ENCODE peak calls at places on chromosome 6, in nine cellular contexts. One of them, this sample, is unnamed.
A peak's percentile ranks its signal among the peaks of the same experiment; 100 is the strongest.

GRCh38 chr6:107069631-107070548 is 41.9 kb downstream of the MTRES1 start:
- DNase-seq in mesothelial cell of epicardium: no peak
- DNase-seq in PC-3: no peak
- DNase-seq in H9: no peak
- DNase-seq in upper lobe of right lung: no peak
- DNase-seq in stomach: no peak
- DNase-seq in progenitor cell of endocrine pancreas: no peak
- DNase-seq in fibroblast of mammary gland: no peak
- DNase-seq in brain microvascular endothelial cell: no peak
- DNase-seq in this sample: no peak

GRCh38 chr6:37280162-37280895 is 22.4 kb upstream of the TMEM217 start:
- DNase-seq in mesothelial cell of epicardium: no peak
- DNase-seq in PC-3: no peak
- DNase-seq in H9: no peak
- DNase-seq in upper lobe of right lung: no peak
- DNase-seq in stomach: no peak
- DNase-seq in progenitor cell of endocrine pancreas: no peak
- DNase-seq in fibroblast of mammary gland: no peak
- DNase-seq in brain microvascular endothelial cell: no peak
- DNase-seq in this sample: no peak

GRCh38 chr6:17233531-17233930 is 47.6 kb upstream of the RBM24 start:
- DNase-seq in mesothelial cell of epicardium: no peak
- DNase-seq in PC-3: peak; percentile 28
- DNase-seq in H9: no peak
- DNase-seq in upper lobe of right lung: no peak
- DNase-seq in stomach: no peak
- DNase-seq in progenitor cell of endocrine pancreas: no peak
- DNase-seq in fibroblast of mammary gland: peak; percentile 57
- DNase-seq in brain microvascular endothelial cell: peak; percentile 61
- DNase-seq in this sample: no peak

GRCh38 chr6:96675617-96676016 is 112.7 kb downstream of the FHL5 start:
- DNase-seq in mesothelial cell of epicardium: no peak
- DNase-seq in PC-3: no peak
- DNase-seq in H9: no peak
- DNase-seq in upper lobe of right lung: no peak
- DNase-seq in stomach: no peak
- DNase-seq in progenitor cell of endocrine pancreas: no peak
- DNase-seq in fibroblast of mammary gland: no peak
- DNase-seq in brain microvascular endothelial cell: no peak
- DNase-seq in this sample: no peak

GRCh38 chr6:30490031-30490876 is 945 bp downstream of the HLA-E start:
- DNase-seq in mesothelial cell of epicardium: peak; percentile 67
- DNase-seq in PC-3: peak; percentile 57
- DNase-seq in H9: peak; percentile 83
- DNase-seq in upper lobe of right lung: peak; percentile 89
- DNase-seq in stomach: peak; percentile 77
- DNase-seq in progenitor cell of endocrine pancreas: peak; percentile 35
- DNase-seq in fibroblast of mammary gland: peak; percentile 51
- DNase-seq in brain microvascular endothelial cell: peak; percentile 48
- DNase-seq in this sample: peak; percentile 63

GRCh38 chr6:42339991-42340401 is 111.7 kb downstream of the TRERF1 start:
- DNase-seq in mesothelial cell of epicardium: no peak
- DNase-seq in PC-3: peak; percentile 64
- DNase-seq in H9: no peak
- DNase-seq in upper lobe of right lung: no peak
- DNase-seq in stomach: no peak
- DNase-seq in progenitor cell of endocrine pancreas: no peak
- DNase-seq in fibroblast of mammary gland: peak; percentile 30
- DNase-seq in brain microvascular endothelial cell: no peak
- DNase-seq in this sample: no peak

GRCh38 chr6:46491201-46491788 is at the start of gene RCAN2:
- DNase-seq in mesothelial cell of epicardium: peak; percentile 65
- DNase-seq in PC-3: peak; percentile 36
- DNase-seq in H9: peak; percentile 91
- DNase-seq in upper lobe of right lung: peak; percentile 85
- DNase-seq in stomach: peak; percentile 59
- DNase-seq in progenitor cell of endocrine pancreas: peak; percentile 59
- DNase-seq in fibroblast of mammary gland: peak; percentile 46
- DNase-seq in brain microvascular endothelial cell: peak; percentile 41
- DNase-seq in this sample: peak; percentile 66

GRCh38 chr6:108114861-108115597 is 40.5 kb upstream of the OSTM1 start:
- DNase-seq in mesothelial cell of epicardium: peak; percentile 70
- DNase-seq in PC-3: peak; percentile 34
- DNase-seq in H9: peak; percentile 78
- DNase-seq in upper lobe of right lung: peak; percentile 83
- DNase-seq in stomach: no peak
- DNase-seq in progenitor cell of endocrine pancreas: peak; percentile 32
- DNase-seq in fibroblast of mammary gland: peak; percentile 67
- DNase-seq in brain microvascular endothelial cell: peak; percentile 59
- DNase-seq in this sample: peak; percentile 54

GRCh38 chr6:102853249-102853955 is 1459.9 kb downstream of the GRIK2 start:
- DNase-seq in mesothelial cell of epicardium: no peak
- DNase-seq in PC-3: peak; percentile 39
- DNase-seq in H9: no peak
- DNase-seq in upper lobe of right lung: no peak
- DNase-seq in stomach: no peak
- DNase-seq in progenitor cell of endocrine pancreas: no peak
- DNase-seq in fibroblast of mammary gland: no peak
- DNase-seq in brain microvascular endothelial cell: no peak
- DNase-seq in this sample: no peak

GRCh38 chr6:132725947-132726607 is 12.2 kb upstream of the VNN1 start:
- DNase-seq in mesothelial cell of epicardium: no peak
- DNase-seq in PC-3: no peak
- DNase-seq in H9: no peak
- DNase-seq in upper lobe of right lung: no peak
- DNase-seq in stomach: no peak
- DNase-seq in progenitor cell of endocrine pancreas: no peak
- DNase-seq in fibroblast of mammary gland: no peak
- DNase-seq in brain microvascular endothelial cell: no peak
- DNase-seq in this sample: no peak

GRCh38 chr6:15522427-15522826 is 140.4 kb downstream of the DTNBP1 start:
- DNase-seq in mesothelial cell of epicardium: no peak
- DNase-seq in PC-3: no peak
- DNase-seq in H9: peak; percentile 51
- DNase-seq in upper lobe of right lung: peak; percentile 43
- DNase-seq in stomach: no peak
- DNase-seq in progenitor cell of endocrine pancreas: no peak
- DNase-seq in fibroblast of mammary gland: no peak
- DNase-seq in brain microvascular endothelial cell: no peak
- DNase-seq in this sample: no peak

GRCh38 chr6:33694401-33694931 is 17.0 kb downstream of the UQCC2 start:
- DNase-seq in mesothelial cell of epicardium: no peak
- DNase-seq in PC-3: peak; percentile 84
- DNase-seq in H9: no peak
- DNase-seq in upper lobe of right lung: no peak
- DNase-seq in stomach: no peak
- DNase-seq in progenitor cell of endocrine pancreas: no peak
- DNase-seq in fibroblast of mammary gland: peak; percentile 69
- DNase-seq in brain microvascular endothelial cell: peak; percentile 33
- DNase-seq in this sample: no peak

GRCh38 chr6:121349596-121349995 is 15.3 kb upstream of the TBC1D32 start:
- DNase-seq in mesothelial cell of epicardium: no peak
- DNase-seq in PC-3: no peak
- DNase-seq in H9: no peak
- DNase-seq in upper lobe of right lung: no peak
- DNase-seq in stomach: no peak
- DNase-seq in progenitor cell of endocrine pancreas: no peak
- DNase-seq in fibroblast of mammary gland: no peak
- DNase-seq in brain microvascular endothelial cell: no peak
- DNase-seq in this sample: no peak

GRCh38 chr6:121356575-121356974 is 22.3 kb upstream of the TBC1D32 start:
- DNase-seq in mesothelial cell of epicardium: no peak
- DNase-seq in PC-3: no peak
- DNase-seq in H9: no peak
- DNase-seq in upper lobe of right lung: no peak
- DNase-seq in stomach: no peak
- DNase-seq in progenitor cell of endocrine pancreas: no peak
- DNase-seq in fibroblast of mammary gland: no peak
- DNase-seq in brain microvascular endothelial cell: no peak
- DNase-seq in this sample: no peak

GRCh38 chr6:121351911-121352310 is 17.6 kb upstream of the TBC1D32 start:
- DNase-seq in mesothelial cell of epicardium: no peak
- DNase-seq in PC-3: no peak
- DNase-seq in H9: no peak
- DNase-seq in upper lobe of right lung: no peak
- DNase-seq in stomach: no peak
- DNase-seq in progenitor cell of endocrine pancreas: no peak
- DNase-seq in fibroblast of mammary gland: no peak
- DNase-seq in brain microvascular endothelial cell: no peak
- DNase-seq in this sample: no peak

GRCh38 chr6:121354764-121355163 is 20.5 kb upstream of the TBC1D32 start:
- DNase-seq in mesothelial cell of epicardium: no peak
- DNase-seq in PC-3: peak; percentile 18
- DNase-seq in H9: no peak
- DNase-seq in upper lobe of right lung: no peak
- DNase-seq in stomach: no peak
- DNase-seq in progenitor cell of endocrine pancreas: no peak
- DNase-seq in fibroblast of mammary gland: peak; percentile 14
- DNase-seq in brain microvascular endothelial cell: no peak
- DNase-seq in this sample: peak; percentile 19
- TF ChIP-seq CTCF in mesothelial cell of epicardium: peak; percentile 46
- TF ChIP-seq CTCF in PC-3: peak; percentile 50
- TF ChIP-seq CTCF in H9: peak; percentile 64
- TF ChIP-seq CTCF in upper lobe of right lung: peak; percentile 27
- TF ChIP-seq CTCF in stomach: peak; percentile 16
- TF ChIP-seq CTCF in progenitor cell of endocrine pancreas: peak; percentile 53
- TF ChIP-seq CTCF in fibroblast of mammary gland: peak; percentile 36
- TF ChIP-seq CTCF in brain microvascular endothelial cell: peak; percentile 70
- TF ChIP-seq CTCF in this sample: peak; percentile 35

GRCh38 chr6:38341501-38341900 is 298.2 kb downstream of the BTBD9 start:
- DNase-seq in mesothelial cell of epicardium: no peak
- DNase-seq in PC-3: no peak
- DNase-seq in H9: no peak
- DNase-seq in upper lobe of right lung: no peak
- DNase-seq in stomach: no peak
- DNase-seq in progenitor cell of endocrine pancreas: no peak
- DNase-seq in fibroblast of mammary gland: no peak
- DNase-seq in brain microvascular endothelial cell: no peak
- DNase-seq in this sample: no peak

GRCh38 chr6:38339914-38340313 is 299.8 kb downstream of the BTBD9 start:
- DNase-seq in mesothelial cell of epicardium: no peak
- DNase-seq in PC-3: no peak
- DNase-seq in H9: no peak
- DNase-seq in upper lobe of right lung: no peak
- DNase-seq in stomach: no peak
- DNase-seq in progenitor cell of endocrine pancreas: no peak
- DNase-seq in fibroblast of mammary gland: no peak
- DNase-seq in brain microvascular endothelial cell: no peak
- DNase-seq in this sample: no peak

GRCh38 chr6:38337819-38338465 is 301.8 kb downstream of the BTBD9 start:
- DNase-seq in mesothelial cell of epicardium: no peak
- DNase-seq in PC-3: peak; percentile 71
- DNase-seq in H9: no peak
- DNase-seq in upper lobe of right lung: no peak
- DNase-seq in stomach: no peak
- DNase-seq in progenitor cell of endocrine pancreas: no peak
- DNase-seq in fibroblast of mammary gland: peak; percentile 63
- DNase-seq in brain microvascular endothelial cell: peak; percentile 76
- DNase-seq in this sample: peak; percentile 13

DNA sequence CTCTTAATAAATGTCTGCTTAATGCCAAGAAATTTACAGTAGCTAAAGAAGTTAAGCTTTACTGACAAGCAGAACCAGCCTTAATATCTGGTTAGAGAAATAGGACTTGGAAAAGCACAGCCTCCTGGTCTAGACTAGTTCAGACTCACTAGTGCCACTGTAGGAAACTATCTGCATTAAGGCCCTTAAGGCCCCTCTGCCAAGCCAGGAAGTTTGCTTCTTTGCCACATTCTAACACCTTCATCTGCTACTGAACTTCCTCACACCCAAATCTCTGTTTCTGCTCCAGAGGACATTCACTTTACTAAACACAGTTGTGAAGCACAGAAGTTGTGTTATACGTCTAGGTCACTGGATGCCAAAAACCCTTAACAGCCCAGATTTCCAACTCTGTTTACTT is 302.8 kb downstream of the BTBD9 start:
- DNase-seq in mesothelial cell of epicardium: no peak
- DNase-seq in PC-3: no peak
- DNase-seq in H9: no peak
- DNase-seq in upper lobe of right lung: no peak
- DNase-seq in stomach: no peak
- DNase-seq in progenitor cell of endocrine pancreas: no peak
- DNase-seq in fibroblast of mammary gland: no peak
- DNase-seq in brain microvascular endothelial cell: no peak
- DNase-seq in this sample: no peak
- TF ChIP-seq CTCF in mesothelial cell of epicardium: no peak
- TF ChIP-seq CTCF in PC-3: no peak
- TF ChIP-seq CTCF in H9: no peak
- TF ChIP-seq CTCF in upper lobe of right lung: no peak
- TF ChIP-seq CTCF in stomach: no peak
- TF ChIP-seq CTCF in progenitor cell of endocrine pancreas: no peak
- TF ChIP-seq CTCF in fibroblast of mammary gland: no peak
- TF ChIP-seq CTCF in brain microvascular endothelial cell: no peak
- TF ChIP-seq CTCF in this sample: no peak

GRCh38 chr6:10759884-10760329 is 12.3 kb downstream of the TMEM14B start:
- DNase-seq in mesothelial cell of epicardium: no peak
- DNase-seq in PC-3: peak; percentile 95
- DNase-seq in H9: no peak
- DNase-seq in upper lobe of right lung: no peak
- DNase-seq in stomach: no peak
- DNase-seq in progenitor cell of endocrine pancreas: no peak
- DNase-seq in fibroblast of mammary gland: peak; percentile 96
- DNase-seq in brain microvascular endothelial cell: peak; percentile 63
- DNase-seq in this sample: peak; percentile 57

GRCh38 chr6:10763006-10763405 is 15.4 kb downstream of the TMEM14B start:
- DNase-seq in mesothelial cell of epicardium: no peak
- DNase-seq in PC-3: no peak
- DNase-seq in H9: no peak
- DNase-seq in upper lobe of right lung: no peak
- DNase-seq in stomach: no peak
- DNase-seq in progenitor cell of endocrine pancreas: no peak
- DNase-seq in fibroblast of mammary gland: peak; percentile 68
- DNase-seq in brain microvascular endothelial cell: no peak
- DNase-seq in this sample: no peak

GRCh38 chr6:10756085-10756484 is 8.5 kb downstream of the TMEM14B start:
- DNase-seq in mesothelial cell of epicardium: no peak
- DNase-seq in PC-3: no peak
- DNase-seq in H9: no peak
- DNase-seq in upper lobe of right lung: no peak
- DNase-seq in stomach: no peak
- DNase-seq in progenitor cell of endocrine pancreas: no peak
- DNase-seq in fibroblast of mammary gland: no peak
- DNase-seq in brain microvascular endothelial cell: no peak
- DNase-seq in this sample: no peak

GRCh38 chr6:10759312-10759839 is 11.8 kb downstream of the TMEM14B start:
- DNase-seq in mesothelial cell of epicardium: no peak
- DNase-seq in PC-3: peak; percentile 99
- DNase-seq in H9: no peak
- DNase-seq in upper lobe of right lung: no peak
- DNase-seq in stomach: no peak
- DNase-seq in progenitor cell of endocrine pancreas: no peak
- DNase-seq in fibroblast of mammary gland: peak; percentile 91
- DNase-seq in brain microvascular endothelial cell: peak; percentile 82
- DNase-seq in this sample: peak; percentile 23
- TF ChIP-seq CTCF in mesothelial cell of epicardium: peak; percentile 81
- TF ChIP-seq CTCF in PC-3: peak; percentile 73
- TF ChIP-seq CTCF in H9: peak; percentile 67
- TF ChIP-seq CTCF in upper lobe of right lung: peak; percentile 42
- TF ChIP-seq CTCF in stomach: peak; percentile 42
- TF ChIP-seq CTCF in progenitor cell of endocrine pancreas: peak; percentile 55
- TF ChIP-seq CTCF in fibroblast of mammary gland: peak; percentile 67
- TF ChIP-seq CTCF in brain microvascular endothelial cell: peak; percentile 60
- TF ChIP-seq CTCF in this sample: no peak

GRCh38 chr6:24183584-24183983 is 57.6 kb downstream of the NRSN1 start:
- DNase-seq in mesothelial cell of epicardium: no peak
- DNase-seq in PC-3: no peak
- DNase-seq in H9: no peak
- DNase-seq in upper lobe of right lung: no peak
- DNase-seq in stomach: no peak
- DNase-seq in progenitor cell of endocrine pancreas: no peak
- DNase-seq in fibroblast of mammary gland: no peak
- DNase-seq in brain microvascular endothelial cell: no peak
- DNase-seq in this sample: no peak
- TF ChIP-seq CTCF in mesothelial cell of epicardium: no peak
- TF ChIP-seq CTCF in PC-3: no peak
- TF ChIP-seq CTCF in H9: no peak
- TF ChIP-seq CTCF in upper lobe of right lung: no peak
- TF ChIP-seq CTCF in stomach: no peak
- TF ChIP-seq CTCF in progenitor cell of endocrine pancreas: no peak
- TF ChIP-seq CTCF in fibroblast of mammary gland: no peak
- TF ChIP-seq CTCF in brain microvascular endothelial cell: no peak
- TF ChIP-seq CTCF in this sample: no peak

This sample was measured in Calu3.